ENCODE peak calls at places on chromosomes 16 and 17, in ten cellular contexts. S, O, N, D, Q, H, L, I, B and A are unnamed samples.

GRCh38 chr17:14333506-14333905 is 32.6 kb downstream of the HS3ST3B1 start:
- DNase-seq in D (no peak), Q (no peak), B (no peak), H (no peak), I (no peak), L (no peak), S (no peak), N (no peak), O (no peak), A (no peak)

GRCh38 chr17:57420674-57421392 is 164.5 kb downstream of the MSI2 start:
- DNase-seq in N (no peak), L (no peak), D (no peak), O (no peak), Q (no peak), H (no peak), S (no peak), B (no peak), I (no peak), A (no peak)

GRCh38 chr16:31363721-31364120 is 8.7 kb downstream of the ITGAX start:
- DNase-seq in B (no peak), S (no peak), Q (no peak), H (no peak), I (no peak), O (no peak), D (no peak), L (no peak), N (no peak), A (no peak)

GRCh38 chr16:67391424-67392300 is 1.6 kb downstream of the TPPP3 start:
- DNase-seq in S (no peak), N (no peak), D (no peak), B (no peak), O (no peak), L (no peak), Q (no peak), H (no peak), I (peak), A (peak)

GRCh38 chr17:31235110-31235509 is 61.9 kb downstream of the OMG start:
- DNase-seq in I (no peak), O (no peak), Q (no peak), N (no peak), L (no peak), S (no peak), B (no peak), D (no peak), H (no peak), A (no peak)

GRCh38 chr16:2988590-2989099 is 8.4 kb upstream of the PKMYT1 start:
- DNase-seq in N (no peak), S (no peak), I (no peak), O (no peak), H (no peak), Q (no peak), B (no peak), D (no peak), L (no peak), A (no peak)

GRCh38 chr16:89052824-89053724 is 40.6 kb upstream of the ACSF3 start:
- DNase-seq in B (peak), Q (no peak), I (peak), S (peak), O (no peak), H (no peak), D (no peak), L (no peak), N (no peak), A (peak)

GRCh38 chr16:66653581-66654350 is 42.8 kb downstream of the CMTM4 start:
- DNase-seq in I (peak), O (no peak), L (no peak), N (no peak), H (no peak), D (no peak), Q (no peak), S (no peak), B (no peak), A (no peak)

GRCh38 chr17:31281061-31281460 is 16.0 kb downstream of the OMG start:
- DNase-seq in D (no peak), S (no peak), B (no peak), L (no peak), Q (no peak), O (no peak), H (no peak), N (no peak), I (peak), A (no peak)

GRCh38 chr16:19119564-19119963 is 5.8 kb downstream of the ITPRIPL2 start:
- DNase-seq in D (no peak), B (peak), H (no peak), O (peak), Q (no peak), S (no peak), L (no peak), I (peak), N (no peak), A (no peak)

GRCh38 chr17:72407336-72408121 is 286.7 kb downstream of the SOX9 start:
- DNase-seq in H (no peak), S (peak), Q (no peak), N (peak), I (peak), B (peak), D (no peak), O (peak), L (peak), A (peak)

GRCh38 chr16:30457743-30458560 is 12.3 kb upstream of the SEPHS2 start:
- DNase-seq in N (no peak), D (no peak), I (no peak), O (no peak), B (no peak), S (no peak), H (no peak), Q (no peak), L (no peak), A (no peak)

GRCh38 chr17:30249460-30249859 is 14.0 kb upstream of the SLC6A4 start:
- DNase-seq in B (peak), Q (no peak), N (no peak), S (no peak), I (no peak), H (no peak), O (no peak), D (no peak), L (no peak), A (no peak)

GRCh38 chr16:81483064-81483969 is 38.7 kb downstream of the CMIP start:
- DNase-seq in H (no peak), S (no peak), O (no peak), B (peak), D (no peak), I (peak), N (no peak), Q (no peak), L (no peak), A (no peak)

GRCh38 chr17:170130-170654 is 11.3 kb downstream of the DOC2B start:
- DNase-seq in D (no peak), O (no peak), H (no peak), B (no peak), N (no peak), Q (no peak), L (no peak), I (no peak), S (no peak), A (peak)

GRCh38 chr17:81520021-81520894 is 7.7 kb upstream of the ACTG1 start:
- DNase-seq in D (peak), S (no peak), Q (peak), I (no peak), O (no peak), H (no peak), N (no peak), L (no peak), B (no peak), A (peak)

GRCh38 chr16:55480228-55480655 is 1.2 kb downstream of the MMP2 start:
- DNase-seq in D (peak), S (no peak), I (peak), L (peak), N (peak), B (peak), H (peak), O (peak), Q (peak), A (peak)

GRCh38 chr16:48164907-48165715 is 9.3 kb upstream of the ABCC12 start:
- DNase-seq in H (peak), I (peak), Q (peak), S (peak), D (peak), N (peak), B (peak), L (peak), O (peak), A (peak)

GRCh38 chr17:76356803-76357456 is 3.2 kb upstream of the PRPSAP1 start:
- DNase-seq in S (no peak), D (no peak), L (no peak), N (no peak), O (no peak), H (no peak), Q (no peak), B (no peak), I (no peak), A (no peak)

GRCh38 chr17:29113334-29113733 is 66.9 kb downstream of the MYO18A start:
- DNase-seq in L (no peak), S (no peak), N (peak), D (no peak), B (no peak), I (no peak), Q (no peak), O (no peak), H (no peak), A (peak)

GRCh38 chr16:8753411-8754054 is 43.9 kb downstream of the TMEM186 start:
- DNase-seq in S (no peak), I (no peak), H (no peak), B (peak), N (no peak), L (no peak), D (no peak), O (no peak), Q (no peak), A (no peak)

GRCh38 chr16:31052131-31052530 is 18.8 kb downstream of the STX4 start:
- DNase-seq in S (peak), L (peak), B (peak), N (no peak), I (peak), Q (no peak), H (no peak), D (no peak), O (peak), A (no peak)

GRCh38 chr16:3908951-3909437 is 28.5 kb upstream of the CREBBP start:
- DNase-seq in N (peak), Q (peak), D (no peak), I (no peak), O (no peak), S (no peak), H (no peak), L (no peak), B (no peak), A (no peak)

GRCh38 chr17:82716383-82717181 is at the start of gene FN3KRP:
- DNase-seq in L (peak), H (peak), O (peak), D (peak), N (peak), I (peak), Q (peak), S (peak), B (peak), A (peak)
- H3K27ac ChIP-seq in L (peak), H (peak), O (peak), D (peak), N (no peak), I (peak), Q (no peak), S (peak), B (peak), A (no peak)

DNA sequence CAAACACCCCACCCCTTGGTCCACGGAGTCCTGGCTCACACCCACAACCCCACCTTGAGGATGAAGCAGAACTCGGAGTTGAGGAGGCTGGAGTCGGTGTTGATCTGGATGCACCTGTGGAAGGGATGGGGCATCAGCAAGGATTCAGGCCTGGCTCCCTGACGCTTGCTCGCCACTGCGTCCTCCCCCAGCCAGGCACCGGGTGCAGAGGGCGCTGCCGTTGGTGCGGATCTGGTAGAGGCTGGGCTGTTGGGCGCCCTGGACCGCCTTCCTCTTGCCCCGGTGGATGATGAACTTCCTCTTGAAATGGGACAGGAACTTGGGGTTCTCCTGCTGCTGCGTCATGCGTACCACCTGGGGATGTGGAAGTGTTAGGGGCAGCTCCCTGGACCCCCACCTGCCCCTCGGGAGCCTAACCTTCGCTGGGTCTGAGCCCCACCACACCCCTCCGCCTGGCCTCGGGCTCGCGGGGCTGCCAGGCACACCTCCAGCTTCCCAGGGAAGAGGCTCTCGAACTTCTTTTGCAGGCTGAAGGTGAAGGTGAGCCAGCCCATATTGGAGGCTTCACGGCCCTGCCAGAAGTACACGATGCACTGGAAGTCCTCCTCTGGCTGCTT is 12.3 kb downstream of the FLII start:
- DNase-seq in Q (no peak), O (no peak), S (no peak), N (no peak), D (no peak), I (no peak), L (no peak), B (no peak), H (no peak), A (no peak)
- H3K27ac ChIP-seq in Q (no peak), O (no peak), S (no peak), N (peak), D (no peak), I (no peak), L (no peak), B (no peak), H (no peak), A (no peak)

DNA sequence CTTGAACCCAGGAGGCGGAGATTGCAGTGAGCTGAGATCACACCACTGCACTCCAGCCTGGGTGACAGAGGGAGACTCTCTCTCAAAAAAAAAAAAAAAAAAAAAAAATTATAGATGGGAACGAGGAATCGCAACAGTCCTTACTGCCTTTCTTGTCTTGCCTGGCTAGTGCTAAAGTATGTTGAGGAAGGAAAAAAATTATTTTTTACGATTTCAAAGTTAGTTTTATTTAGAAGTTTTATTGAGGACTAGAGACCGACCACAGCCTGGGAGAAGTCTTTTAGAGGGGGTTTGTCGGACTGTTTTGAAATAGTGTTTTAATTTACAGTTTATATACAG is 15.8 kb upstream of the DNAH17 start:
- DNase-seq in S (no peak), N (no peak), Q (no peak), L (no peak), I (no peak), H (no peak), B (no peak), O (no peak), D (no peak), A (no peak)
- H3K27ac ChIP-seq in S (peak), N (no peak), Q (no peak), L (peak), I (peak), H (peak), B (no peak), O (peak), D (no peak), A (no peak)

DNA sequence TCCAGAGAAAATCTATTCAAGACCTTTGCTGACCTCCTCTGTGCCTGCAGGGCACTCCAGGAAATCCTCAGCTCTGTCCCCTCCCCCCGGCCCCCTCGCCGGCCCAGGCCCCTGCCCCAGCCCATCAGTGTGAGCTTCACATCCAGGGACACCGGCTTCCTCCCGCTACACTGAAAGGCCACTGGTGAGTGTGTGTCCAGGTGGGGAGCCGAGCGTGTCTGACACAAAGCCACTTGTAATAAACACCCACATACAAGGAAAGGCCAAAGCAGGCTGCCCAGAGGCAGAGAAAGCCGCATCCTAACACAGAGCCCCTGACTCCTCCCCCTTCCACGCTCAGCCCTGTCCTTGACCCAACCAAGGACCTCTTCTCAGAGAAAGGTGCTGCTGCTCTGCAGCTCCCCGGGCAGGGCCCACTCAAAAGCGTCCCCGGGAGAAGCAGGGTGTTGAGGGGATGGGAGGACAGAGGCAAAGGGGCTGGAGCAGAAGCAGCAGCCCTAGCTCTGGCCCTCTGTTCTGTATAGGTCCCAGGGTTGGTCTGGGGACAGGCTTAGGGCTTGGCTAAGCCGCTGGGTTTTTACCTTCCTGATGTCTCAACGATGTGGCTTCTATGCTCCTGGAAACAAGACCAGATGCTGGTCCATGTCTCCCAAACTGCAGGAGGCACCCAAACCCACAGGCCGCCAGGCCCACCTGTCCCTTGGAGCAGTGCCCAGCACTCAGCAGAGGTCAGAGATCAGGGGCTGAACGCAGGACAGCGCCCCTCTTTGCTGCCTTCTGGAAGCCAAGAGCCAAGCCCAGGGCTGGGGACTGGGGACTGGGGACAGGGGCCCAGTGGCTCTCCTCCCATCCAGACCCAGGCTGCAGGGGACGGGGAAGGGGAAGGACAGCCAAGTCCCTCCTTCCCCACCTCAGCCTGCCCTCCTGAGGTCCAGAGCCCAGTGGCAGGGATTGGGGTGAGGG is 15.3 kb downstream of the MNT start:
- DNase-seq in S (no peak), N (peak), L (no peak), O (no peak), D (no peak), B (no peak), Q (peak), H (no peak), I (no peak), A (no peak)
- H3K27ac ChIP-seq in S (peak), N (peak), L (no peak), O (no peak), D (no peak), B (no peak), Q (peak), H (peak), I (no peak), A (no peak)

GRCh38 chr16:70740174-70740918 is 54.5 kb upstream of the MTSS2 start:
- DNase-seq in I (no peak), D (no peak), H (no peak), N (no peak), L (no peak), O (no peak), B (no peak), Q (no peak), S (no peak), A (peak)
- H3K27ac ChIP-seq in I (peak), D (peak), H (peak), N (no peak), L (no peak), O (peak), B (peak), Q (no peak), S (peak), A (no peak)